ENCODE peak calls at places on chromosomes 7 and 10, in five cellular contexts. One of them, this sample, is unnamed.

GRCh38 chr10:30056767-30057355 is 2.5 kb downstream of the JCAD start:
- DNase-seq in astrocyte: no peak
- DNase-seq in endothelial cell of umbilical vein: peak; percentile 68
- DNase-seq in PC-3: no peak
- DNase-seq in mammary epithelial cell: no peak
- DNase-seq in this sample: no peak

GRCh38 chr7:1058821-1059199 is 14.5 kb downstream of the GPR146 start:
- DNase-seq in PC-3: no peak
- DNase-seq in mammary epithelial cell: no peak
- DNase-seq in endothelial cell of umbilical vein: no peak
- DNase-seq in astrocyte: no peak
- DNase-seq in this sample: peak; percentile 95

GRCh38 chr10:78756604-78757442 is 311.9 kb upstream of the ZMIZ1 start:
- DNase-seq in astrocyte: peak; percentile 97
- DNase-seq in mammary epithelial cell: peak; percentile 97
- DNase-seq in PC-3: peak; percentile 100
- DNase-seq in endothelial cell of umbilical vein: peak; percentile 95
- DNase-seq in this sample: peak; percentile 99

GRCh38 chr7:15326044-15326644 is 235.7 kb downstream of the AGMO start:
- DNase-seq in PC-3: peak; percentile 59
- DNase-seq in astrocyte: peak; percentile 18
- DNase-seq in mammary epithelial cell: no peak
- DNase-seq in endothelial cell of umbilical vein: peak; percentile 72
- DNase-seq in this sample: peak; percentile 18

GRCh38 chr10:122435212-122435827 is 19.1 kb upstream of the ARMS2 start:
- DNase-seq in endothelial cell of umbilical vein: peak; percentile 64
- DNase-seq in PC-3: peak; percentile 75
- DNase-seq in astrocyte: no peak
- DNase-seq in mammary epithelial cell: no peak
- DNase-seq in this sample: no peak

GRCh38 chr10:80464557-80465466 is 10.7 kb downstream of the TSPAN14 start:
- DNase-seq in PC-3: no peak
- DNase-seq in endothelial cell of umbilical vein: peak; percentile 78
- DNase-seq in astrocyte: peak; percentile 43
- DNase-seq in mammary epithelial cell: no peak
- DNase-seq in this sample: peak; percentile 50

GRCh38 chr7:55975944-55976633 is 11.7 kb downstream of the NIPSNAP2 start:
- DNase-seq in endothelial cell of umbilical vein: no peak
- DNase-seq in PC-3: no peak
- DNase-seq in mammary epithelial cell: no peak
- DNase-seq in astrocyte: no peak
- DNase-seq in this sample: no peak

GRCh38 chr10:8468477-8468876 is 414.0 kb downstream of the GATA3 start:
- DNase-seq in endothelial cell of umbilical vein: no peak
- DNase-seq in astrocyte: no peak
- DNase-seq in PC-3: no peak
- DNase-seq in mammary epithelial cell: no peak
- DNase-seq in this sample: no peak

GRCh38 chr10:83522881-83523386 is 616.4 kb upstream of the GHITM start:
- DNase-seq in endothelial cell of umbilical vein: no peak
- DNase-seq in mammary epithelial cell: no peak
- DNase-seq in astrocyte: peak; percentile 98
- DNase-seq in PC-3: no peak
- DNase-seq in this sample: no peak

GRCh38 chr7:105015631-105015965 is 1.6 kb downstream of the KMT2E start:
- DNase-seq in astrocyte: no peak
- DNase-seq in mammary epithelial cell: no peak
- DNase-seq in PC-3: peak; percentile 34
- DNase-seq in endothelial cell of umbilical vein: peak; percentile 58
- DNase-seq in this sample: no peak

GRCh38 chr10:110455440-110455839 is 42.3 kb upstream of the DUSP5 start:
- DNase-seq in PC-3: no peak
- DNase-seq in endothelial cell of umbilical vein: no peak
- DNase-seq in astrocyte: no peak
- DNase-seq in mammary epithelial cell: no peak
- DNase-seq in this sample: no peak

GRCh38 chr10:128587689-128588088 is 461.5 kb upstream of the MKI67 start:
- DNase-seq in PC-3: no peak
- DNase-seq in mammary epithelial cell: no peak
- DNase-seq in endothelial cell of umbilical vein: no peak
- DNase-seq in astrocyte: no peak
- DNase-seq in this sample: no peak

GRCh38 chr10:119377905-119378736 is 164.4 kb downstream of the RGS10 start:
- DNase-seq in PC-3: no peak
- DNase-seq in mammary epithelial cell: no peak
- DNase-seq in astrocyte: peak; percentile 33
- DNase-seq in endothelial cell of umbilical vein: no peak
- DNase-seq in this sample: no peak

GRCh38 chr10:3625959-3626751 is 158.9 kb downstream of the KLF6 start:
- DNase-seq in endothelial cell of umbilical vein: no peak
- DNase-seq in PC-3: peak; percentile 61
- DNase-seq in mammary epithelial cell: peak; percentile 62
- DNase-seq in astrocyte: peak; percentile 84
- DNase-seq in this sample: no peak

GRCh38 chr7:28360739-28361138 is 51.6 kb upstream of the CREB5 start:
- DNase-seq in astrocyte: no peak
- DNase-seq in endothelial cell of umbilical vein: no peak
- DNase-seq in PC-3: peak; percentile 22
- DNase-seq in mammary epithelial cell: no peak
- DNase-seq in this sample: no peak

GRCh38 chr7:55570218-55570873 is 2.0 kb downstream of the VOPP1 start:
- DNase-seq in astrocyte: no peak
- DNase-seq in PC-3: no peak
- DNase-seq in mammary epithelial cell: no peak
- DNase-seq in endothelial cell of umbilical vein: peak; percentile 26
- DNase-seq in this sample: no peak

GRCh38 chr7:28135760-28136159 is 44.8 kb downstream of the JAZF1 start:
- DNase-seq in mammary epithelial cell: no peak
- DNase-seq in endothelial cell of umbilical vein: peak; percentile 64
- DNase-seq in PC-3: no peak
- DNase-seq in astrocyte: no peak
- DNase-seq in this sample: no peak

GRCh38 chr7:108404509-108405435 is 51.5 kb downstream of the NRCAM start:
- DNase-seq in mammary epithelial cell: no peak
- DNase-seq in PC-3: no peak
- DNase-seq in endothelial cell of umbilical vein: no peak
- DNase-seq in astrocyte: no peak
- DNase-seq in this sample: no peak

GRCh38 chr7:107843184-107843583 is 40.2 kb upstream of the SLC26A3 start:
- DNase-seq in PC-3: no peak
- DNase-seq in astrocyte: no peak
- DNase-seq in mammary epithelial cell: no peak
- DNase-seq in endothelial cell of umbilical vein: no peak
- DNase-seq in this sample: no peak

GRCh38 chr7:46034056-46034768 is 113.1 kb upstream of the IGFBP3 start:
- DNase-seq in PC-3: peak; percentile 78
- DNase-seq in astrocyte: peak; percentile 59
- DNase-seq in mammary epithelial cell: peak; percentile 8
- DNase-seq in endothelial cell of umbilical vein: no peak
- DNase-seq in this sample: peak; percentile 72

GRCh38 chr10:8596929-8597472 is 542.5 kb downstream of the GATA3 start:
- DNase-seq in endothelial cell of umbilical vein: no peak
- DNase-seq in mammary epithelial cell: peak; percentile 84
- DNase-seq in astrocyte: peak; percentile 4
- DNase-seq in PC-3: peak; percentile 46
- DNase-seq in this sample: no peak

GRCh38 chr10:78579995-78580394 is 488.8 kb upstream of the ZMIZ1 start:
- DNase-seq in astrocyte: peak; percentile 74
- DNase-seq in mammary epithelial cell: no peak
- DNase-seq in endothelial cell of umbilical vein: peak; percentile 67
- DNase-seq in PC-3: peak; percentile 51
- DNase-seq in this sample: no peak

GRCh38 chr10:36110097-36110496 is 468.0 kb upstream of the FZD8 start:
- DNase-seq in PC-3: no peak
- DNase-seq in astrocyte: no peak
- DNase-seq in endothelial cell of umbilical vein: no peak
- DNase-seq in mammary epithelial cell: no peak
- DNase-seq in this sample: no peak

GRCh38 chr10:66176772-66177171 is 749.1 kb upstream of the LRRTM3 start:
- DNase-seq in astrocyte: no peak
- DNase-seq in endothelial cell of umbilical vein: no peak
- DNase-seq in mammary epithelial cell: no peak
- DNase-seq in PC-3: no peak
- DNase-seq in this sample: no peak
- H3K4me2 ChIP-seq in astrocyte: no peak overlapping the region
- H3K4me2 ChIP-seq in endothelial cell of umbilical vein: no peak overlapping the region
- H3K4me2 ChIP-seq in mammary epithelial cell: no peak overlapping the region
- H3K4me2 ChIP-seq in PC-3: no peak overlapping the region
- H3K4me2 ChIP-seq in this sample: no peak overlapping the region

DNA sequence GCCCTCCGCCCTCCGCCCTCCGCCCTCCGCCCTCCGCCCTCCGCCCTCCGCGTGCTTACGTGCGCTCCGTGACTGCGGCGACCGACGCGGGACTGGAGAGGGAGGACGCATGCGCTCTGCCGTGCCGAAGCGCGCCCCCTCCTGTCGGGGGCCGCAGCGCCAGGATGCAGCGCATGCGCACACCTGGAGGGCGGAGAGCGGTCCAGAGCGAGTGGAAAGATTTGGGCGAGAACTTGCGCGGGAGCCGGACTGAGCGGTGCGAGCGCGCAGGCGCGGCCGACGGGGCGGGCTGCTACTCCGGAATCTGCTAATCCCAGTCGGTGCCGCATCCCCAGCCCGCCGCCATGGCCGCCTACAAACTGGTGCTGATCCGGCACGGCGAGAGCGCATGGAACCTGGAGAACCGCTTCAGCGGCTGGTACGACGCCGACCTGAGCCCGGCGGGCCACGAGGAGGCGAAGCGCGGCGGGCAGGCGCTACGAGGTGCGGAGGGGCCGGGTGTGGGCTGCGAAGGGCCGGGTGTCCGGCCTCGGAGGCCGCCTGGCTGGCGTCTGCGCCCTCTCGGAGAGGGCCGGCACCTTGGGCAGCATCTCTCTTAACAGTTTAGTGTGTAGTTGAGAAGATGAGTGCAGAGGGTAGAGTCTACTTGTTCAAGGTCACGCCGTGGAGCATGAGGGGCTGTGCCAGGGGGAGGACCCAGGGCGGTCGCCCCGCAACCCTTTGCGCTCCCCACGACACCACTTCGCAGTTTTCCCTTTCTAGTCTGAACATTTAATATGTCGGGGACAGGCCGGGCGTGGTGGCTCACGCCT is at the start of gene PGAM1:
- DNase-seq in PC-3: peak; percentile 94
- DNase-seq in astrocyte: peak; percentile 82
- DNase-seq in endothelial cell of umbilical vein: peak; percentile 99
- DNase-seq in mammary epithelial cell: peak; percentile 96
- DNase-seq in this sample: peak; percentile 100
- H4K20me1 ChIP-seq in PC-3: peaks cover 25% of the 10 kb centered on the region
- H4K20me1 ChIP-seq in astrocyte: peaks cover 34% of the 10 kb centered on the region
- H4K20me1 ChIP-seq in endothelial cell of umbilical vein: no peaks in the 10 kb centered on the region
- H4K20me1 ChIP-seq in mammary epithelial cell: peaks cover 2% of the 10 kb centered on the region
- H4K20me1 ChIP-seq in this sample: peaks cover 15% of the 10 kb centered on the region

DNA sequence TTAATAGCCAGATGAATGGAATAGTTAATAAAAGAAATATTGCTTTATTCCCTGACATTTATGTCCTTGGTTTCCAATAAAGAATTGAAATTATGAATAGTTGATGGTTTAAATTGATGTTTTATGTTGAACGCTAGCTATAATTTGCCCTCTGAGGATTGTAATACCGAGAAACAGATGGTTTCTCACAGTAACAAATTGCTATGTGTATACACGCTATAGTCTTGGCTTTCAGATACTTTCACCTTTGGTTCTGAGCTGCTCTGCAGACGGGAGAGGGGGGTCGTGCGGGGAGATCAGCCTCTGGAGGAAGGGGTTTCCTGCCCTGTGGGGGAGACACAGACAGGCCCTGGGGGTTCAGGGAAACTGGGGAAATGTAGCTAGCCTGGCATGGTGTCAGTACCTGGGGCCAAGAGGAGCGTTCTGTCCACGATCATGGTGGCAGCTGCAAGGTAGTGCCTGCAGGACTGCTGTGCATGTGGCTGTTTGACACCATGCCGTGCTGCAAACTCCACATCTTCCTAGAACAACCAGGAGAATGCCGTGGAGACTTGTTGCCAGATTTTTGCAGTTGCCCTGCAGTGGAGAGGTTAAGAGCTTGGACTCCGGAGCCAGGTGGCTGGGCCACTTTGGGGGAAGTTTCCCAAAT is 167.7 kb downstream of the CUX1 start:
- DNase-seq in astrocyte: no peak
- DNase-seq in endothelial cell of umbilical vein: no peak
- DNase-seq in mammary epithelial cell: no peak
- DNase-seq in PC-3: no peak
- DNase-seq in this sample: no peak
- H3K4me2 ChIP-seq in astrocyte: no peak overlapping the region
- H3K4me2 ChIP-seq in endothelial cell of umbilical vein: no peak overlapping the region
- H3K4me2 ChIP-seq in mammary epithelial cell: no peak overlapping the region
- H3K4me2 ChIP-seq in PC-3: no peak overlapping the region
- H3K4me2 ChIP-seq in this sample: no peak overlapping the region

GRCh38 chr10:124414077-124414476 is 4.6 kb downstream of the OAT start:
- DNase-seq in astrocyte: peak; percentile 42
- DNase-seq in PC-3: no peak
- DNase-seq in mammary epithelial cell: peak; percentile 8
- DNase-seq in endothelial cell of umbilical vein: peak; percentile 24
- DNase-seq in this sample: no peak
- H4K20me1 ChIP-seq in astrocyte: peaks cover 84% of the 10 kb centered on the region
- H4K20me1 ChIP-seq in PC-3: peaks cover 27% of the 10 kb centered on the region
- H4K20me1 ChIP-seq in mammary epithelial cell: no peaks in the 10 kb centered on the region
- H4K20me1 ChIP-seq in endothelial cell of umbilical vein: no peaks in the 10 kb centered on the region
- H4K20me1 ChIP-seq in this sample: peaks cover 69% of the 10 kb centered on the region

DNA sequence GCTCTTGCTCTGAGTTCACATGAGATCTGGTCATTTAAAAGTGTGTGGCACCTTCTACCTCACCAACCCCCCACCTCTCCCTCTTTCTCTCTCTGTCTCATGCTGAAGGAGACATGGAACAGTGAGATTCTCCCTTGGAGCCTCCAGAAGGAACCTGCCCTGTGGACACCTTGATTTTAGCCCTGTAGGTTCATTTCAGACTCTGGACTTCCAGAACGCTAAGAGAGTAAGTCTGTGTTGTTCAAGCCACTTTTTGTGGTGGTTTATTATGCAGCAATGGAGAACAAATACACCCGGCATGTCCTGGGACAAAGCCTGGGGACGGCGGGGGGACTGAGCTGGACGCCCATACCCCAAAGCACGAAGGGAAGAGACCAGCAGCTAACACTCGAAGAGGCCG is 20.7 kb upstream of the GIMAP8 start:
- DNase-seq in mammary epithelial cell: no peak
- DNase-seq in PC-3: no peak
- DNase-seq in endothelial cell of umbilical vein: no peak
- DNase-seq in astrocyte: no peak
- DNase-seq in this sample: no peak
- H3K4me2 ChIP-seq in mammary epithelial cell: no peak overlapping the region
- H3K4me2 ChIP-seq in PC-3: no peak overlapping the region
- H3K4me2 ChIP-seq in endothelial cell of umbilical vein: no peak overlapping the region
- H3K4me2 ChIP-seq in astrocyte: no peak overlapping the region
- H3K4me2 ChIP-seq in this sample: no peak overlapping the region

GRCh38 chr7:127809285-127809702 is 157.3 kb downstream of the SND1 start:
- DNase-seq in astrocyte: peak; percentile 67
- DNase-seq in endothelial cell of umbilical vein: no peak
- DNase-seq in mammary epithelial cell: peak; percentile 96
- DNase-seq in PC-3: peak; percentile 37
- DNase-seq in this sample: peak; percentile 79
- H4K20me1 ChIP-seq in astrocyte: peaks cover 95% of the 10 kb centered on the region
- H4K20me1 ChIP-seq in endothelial cell of umbilical vein: no peaks in the 10 kb centered on the region
- H4K20me1 ChIP-seq in mammary epithelial cell: peaks cover 4% of the 10 kb centered on the region
- H4K20me1 ChIP-seq in PC-3: peaks cover 5% of the 10 kb centered on the region
- H4K20me1 ChIP-seq in this sample: peaks cover 77% of the 10 kb centered on the region

GRCh38 chr7:118285358-118285757 is 60.9 kb downstream of the ANKRD7 start:
- DNase-seq in endothelial cell of umbilical vein: no peak
- DNase-seq in astrocyte: no peak
- DNase-seq in mammary epithelial cell: no peak
- DNase-seq in PC-3: no peak
- DNase-seq in this sample: no peak
- H3K4me2 ChIP-seq in endothelial cell of umbilical vein: no peak overlapping the region
- H3K4me2 ChIP-seq in astrocyte: no peak overlapping the region
- H3K4me2 ChIP-seq in mammary epithelial cell: no peak overlapping the region
- H3K4me2 ChIP-seq in PC-3: no peak overlapping the region
- H3K4me2 ChIP-seq in this sample: no peak overlapping the region

GRCh38 chr7:151109094-151110048 is 23.1 kb downstream of the AGAP3 start:
- DNase-seq in astrocyte: no peak
- DNase-seq in PC-3: no peak
- DNase-seq in mammary epithelial cell: no peak
- DNase-seq in endothelial cell of umbilical vein: no peak
- DNase-seq in this sample: peak; percentile 91
- H4K20me1 ChIP-seq in astrocyte: peaks cover 92% of the 10 kb centered on the region
- H4K20me1 ChIP-seq in PC-3: peaks cover 11% of the 10 kb centered on the region
- H4K20me1 ChIP-seq in mammary epithelial cell: no peaks in the 10 kb centered on the region
- H4K20me1 ChIP-seq in endothelial cell of umbilical vein: no peaks in the 10 kb centered on the region
- H4K20me1 ChIP-seq in this sample: peaks cover 75% of the 10 kb centered on the region